ENCODE peak calls at places on chromosomes 11 and 22, in eight cellular contexts. One of them, this sample, is unnamed.

GRCh38 chr22:46865052-46865434 is 102.6 kb downstream of the TBC1D22A start:
- DNase-seq in body of pancreas: no peak
- DNase-seq in nephron progenitor cell: no peak
- DNase-seq in Calu3: no peak
- DNase-seq in mesothelial cell of epicardium: no peak
- DNase-seq in stimulated activated CD4-positive, alpha-beta T cell treated with anti-CD3 and anti-CD28 coated beads, Interleukin-2, amount 100 ng/mL, for 48 hours: no peak
- DNase-seq in NB4: no peak
- DNase-seq in AG20443: no peak
- DNase-seq in this sample: no peak

GRCh38 chr11:92693146-92693545 is 276.3 kb upstream of the MTNR1B start:
- DNase-seq in body of pancreas: no peak
- DNase-seq in NB4: no peak
- DNase-seq in stimulated activated CD4-positive, alpha-beta T cell treated with anti-CD3 and anti-CD28 coated beads, Interleukin-2, amount 100 ng/mL, for 48 hours: no peak
- DNase-seq in nephron progenitor cell: no peak
- DNase-seq in AG20443: no peak
- DNase-seq in Calu3: no peak
- DNase-seq in mesothelial cell of epicardium: no peak
- DNase-seq in this sample: no peak

GRCh38 chr22:19396934-19397728 is 34.4 kb downstream of the HIRA start:
- DNase-seq in NB4: no peak
- DNase-seq in stimulated activated CD4-positive, alpha-beta T cell treated with anti-CD3 and anti-CD28 coated beads, Interleukin-2, amount 100 ng/mL, for 48 hours: no peak
- DNase-seq in Calu3: no peak
- DNase-seq in AG20443: no peak
- DNase-seq in mesothelial cell of epicardium: no peak
- DNase-seq in body of pancreas: no peak
- DNase-seq in nephron progenitor cell: no peak
- DNase-seq in this sample: no peak

GRCh38 chr22:48574776-48575566 is 1252.7 kb downstream of the BRD1 start:
- DNase-seq in Calu3: no peak
- DNase-seq in mesothelial cell of epicardium: peak
- DNase-seq in NB4: no peak
- DNase-seq in AG20443: peak
- DNase-seq in nephron progenitor cell: peak
- DNase-seq in body of pancreas: peak
- DNase-seq in stimulated activated CD4-positive, alpha-beta T cell treated with anti-CD3 and anti-CD28 coated beads, Interleukin-2, amount 100 ng/mL, for 48 hours: peak
- DNase-seq in this sample: no peak

GRCh38 chr11:34826384-34826726 is 89.8 kb downstream of the APIP start:
- DNase-seq in body of pancreas: no peak
- DNase-seq in Calu3: no peak
- DNase-seq in nephron progenitor cell: no peak
- DNase-seq in AG20443: no peak
- DNase-seq in mesothelial cell of epicardium: no peak
- DNase-seq in NB4: no peak
- DNase-seq in stimulated activated CD4-positive, alpha-beta T cell treated with anti-CD3 and anti-CD28 coated beads, Interleukin-2, amount 100 ng/mL, for 48 hours: no peak
- DNase-seq in this sample: no peak

GRCh38 chr22:34293324-34293723 is 373.0 kb upstream of the LARGE1 start:
- DNase-seq in body of pancreas: no peak
- DNase-seq in nephron progenitor cell: no peak
- DNase-seq in mesothelial cell of epicardium: no peak
- DNase-seq in Calu3: no peak
- DNase-seq in NB4: no peak
- DNase-seq in AG20443: no peak
- DNase-seq in stimulated activated CD4-positive, alpha-beta T cell treated with anti-CD3 and anti-CD28 coated beads, Interleukin-2, amount 100 ng/mL, for 48 hours: no peak
- DNase-seq in this sample: no peak

GRCh38 chr11:87236368-87236767 is 198.6 kb downstream of the TMEM135 start:
- DNase-seq in Calu3: no peak
- DNase-seq in AG20443: no peak
- DNase-seq in NB4: no peak
- DNase-seq in nephron progenitor cell: no peak
- DNase-seq in body of pancreas: no peak
- DNase-seq in mesothelial cell of epicardium: no peak
- DNase-seq in stimulated activated CD4-positive, alpha-beta T cell treated with anti-CD3 and anti-CD28 coated beads, Interleukin-2, amount 100 ng/mL, for 48 hours: no peak
- DNase-seq in this sample: peak

GRCh38 chr11:86488553-86488952 is 113.9 kb downstream of the CCDC81 start:
- DNase-seq in nephron progenitor cell: no peak
- DNase-seq in stimulated activated CD4-positive, alpha-beta T cell treated with anti-CD3 and anti-CD28 coated beads, Interleukin-2, amount 100 ng/mL, for 48 hours: no peak
- DNase-seq in body of pancreas: no peak
- DNase-seq in NB4: no peak
- DNase-seq in Calu3: no peak
- DNase-seq in mesothelial cell of epicardium: no peak
- DNase-seq in AG20443: no peak
- DNase-seq in this sample: no peak